ENCODE peak calls at places on chromosomes 12 and 14, in ten cellular contexts. X, R, K, L, Q, E, Z, A, O and P are unnamed samples.

GRCh38 chr12:1935242-1935641 is 16.8 kb upstream of the CACNA2D4 start:
- DNase-seq in X (no peak), R (no peak), K (no peak), L (no peak), Q (peak), E (no peak), Z (no peak), A (no peak), O (peak), P (no peak)

GRCh38 chr12:116483959-116484699 is 75.1 kb upstream of the MAP1LC3B2 start:
- DNase-seq in X (no peak), R (no peak), K (no peak), L (no peak), Q (peak), E (no peak), Z (no peak), A (no peak), O (peak), P (no peak)

GRCh38 chr12:90275088-90275487 is 566.5 kb upstream of the ATP2B1 start:
- DNase-seq in X (no peak), R (no peak), K (no peak), L (no peak), Q (no peak), E (no peak), Z (no peak), A (no peak), O (no peak), P (no peak)

GRCh38 chr14:60862283-60862682 is 118.6 kb downstream of the TRMT5 start:
- DNase-seq in X (no peak), R (no peak), K (peak), L (no peak), Q (peak), E (no peak), Z (peak), A (no peak), O (no peak), P (peak)

GRCh38 chr14:35362911-35363374 is 41.6 kb downstream of the NFKBIA start:
- DNase-seq in X (no peak), R (no peak), K (no peak), L (no peak), Q (no peak), E (peak), Z (no peak), A (no peak), O (no peak), P (no peak)

GRCh38 chr12:120394483-120395367 is 25.8 kb upstream of the MSI1 start:
- DNase-seq in X (no peak), R (no peak), K (peak), L (no peak), Q (no peak), E (peak), Z (no peak), A (no peak), O (no peak), P (no peak)

GRCh38 chr12:113196996-113197395 is 11.5 kb downstream of the RITA1 start:
- DNase-seq in X (peak), R (peak), K (peak), L (no peak), Q (peak), E (no peak), Z (peak), A (peak), O (peak), P (peak)

GRCh38 chr14:72962829-72963312 is 36.6 kb downstream of the DCAF4 start:
- DNase-seq in X (peak), R (peak), K (no peak), L (no peak), Q (no peak), E (no peak), Z (no peak), A (peak), O (no peak), P (no peak)

GRCh38 chr14:68978550-68978911 is 571 bp downstream of the ACTN1 start:
- DNase-seq in X (peak), R (no peak), K (peak), L (no peak), Q (peak), E (peak), Z (peak), A (peak), O (peak), P (peak)

GRCh38 chr12:94305293-94305957 is 154.2 kb downstream of the CEP83 start:
- DNase-seq in X (no peak), R (peak), K (no peak), L (no peak), Q (no peak), E (no peak), Z (no peak), A (peak), O (no peak), P (no peak)

GRCh38 chr12:104276192-104277131 is 27.1 kb upstream of the EID3 start:
- DNase-seq in X (no peak), R (no peak), K (no peak), L (no peak), Q (no peak), E (no peak), Z (no peak), A (no peak), O (no peak), P (no peak)

GRCh38 chr12:46959484-46959883 is 119.9 kb upstream of the PCED1B start:
- DNase-seq in X (peak), R (no peak), K (no peak), L (no peak), Q (no peak), E (no peak), Z (no peak), A (no peak), O (no peak), P (no peak)

GRCh38 chr12:662541-663292 is 528 bp downstream of the NINJ2 start:
- DNase-seq in X (no peak), R (no peak), K (no peak), L (no peak), Q (no peak), E (no peak), Z (no peak), A (no peak), O (no peak), P (no peak)

GRCh38 chr14:32702571-32702970 is 236.1 kb upstream of the NPAS3 start:
- DNase-seq in X (no peak), R (no peak), K (no peak), L (no peak), Q (peak), E (no peak), Z (peak), A (no peak), O (no peak), P (peak)

GRCh38 chr12:52004042-52004648 is 2.6 kb upstream of the TAMALIN start:
- DNase-seq in X (peak), R (peak), K (peak), L (no peak), Q (peak), E (no peak), Z (peak), A (peak), O (peak), P (no peak)

GRCh38 chr14:68932686-68933085 is 46.4 kb downstream of the ACTN1 start:
- DNase-seq in X (no peak), R (no peak), K (no peak), L (no peak), Q (no peak), E (no peak), Z (no peak), A (no peak), O (no peak), P (no peak)

GRCh38 chr14:33646692-33647260 is 304.1 kb downstream of the EGLN3 start:
- DNase-seq in X (no peak), R (no peak), K (no peak), L (no peak), Q (no peak), E (no peak), Z (no peak), A (no peak), O (no peak), P (no peak)

GRCh38 chr12:1666215-1666614 is 24.7 kb upstream of the ADIPOR2 start:
- DNase-seq in X (no peak), R (peak), K (no peak), L (no peak), Q (no peak), E (no peak), Z (no peak), A (peak), O (no peak), P (no peak)

GRCh38 chr14:105019861-105020814 is 745 bp downstream of the CDCA4 start:
- DNase-seq in X (no peak), R (no peak), K (peak), L (no peak), Q (no peak), E (peak), Z (peak), A (peak), O (no peak), P (no peak)

GRCh38 chr14:42541535-42542001 is 934.9 kb downstream of the LRFN5 start:
- DNase-seq in X (no peak), R (no peak), K (no peak), L (no peak), Q (no peak), E (no peak), Z (no peak), A (no peak), O (no peak), P (no peak)

GRCh38 chr12:44876554-44877275 is 600 bp upstream of the NELL2 start:
- DNase-seq in X (peak), R (no peak), K (no peak), L (no peak), Q (no peak), E (peak), Z (no peak), A (peak), O (peak), P (no peak)

GRCh38 chr12:96986883-96987523 is 79.9 kb downstream of the NEDD1 start:
- DNase-seq in X (peak), R (peak), K (no peak), L (no peak), Q (no peak), E (no peak), Z (no peak), A (peak), O (peak), P (no peak)

GRCh38 chr14:105074601-105075053 is 9.4 kb upstream of the GPR132 start:
- DNase-seq in X (no peak), R (no peak), K (no peak), L (no peak), Q (no peak), E (peak), Z (no peak), A (no peak), O (peak), P (no peak)

DNA sequence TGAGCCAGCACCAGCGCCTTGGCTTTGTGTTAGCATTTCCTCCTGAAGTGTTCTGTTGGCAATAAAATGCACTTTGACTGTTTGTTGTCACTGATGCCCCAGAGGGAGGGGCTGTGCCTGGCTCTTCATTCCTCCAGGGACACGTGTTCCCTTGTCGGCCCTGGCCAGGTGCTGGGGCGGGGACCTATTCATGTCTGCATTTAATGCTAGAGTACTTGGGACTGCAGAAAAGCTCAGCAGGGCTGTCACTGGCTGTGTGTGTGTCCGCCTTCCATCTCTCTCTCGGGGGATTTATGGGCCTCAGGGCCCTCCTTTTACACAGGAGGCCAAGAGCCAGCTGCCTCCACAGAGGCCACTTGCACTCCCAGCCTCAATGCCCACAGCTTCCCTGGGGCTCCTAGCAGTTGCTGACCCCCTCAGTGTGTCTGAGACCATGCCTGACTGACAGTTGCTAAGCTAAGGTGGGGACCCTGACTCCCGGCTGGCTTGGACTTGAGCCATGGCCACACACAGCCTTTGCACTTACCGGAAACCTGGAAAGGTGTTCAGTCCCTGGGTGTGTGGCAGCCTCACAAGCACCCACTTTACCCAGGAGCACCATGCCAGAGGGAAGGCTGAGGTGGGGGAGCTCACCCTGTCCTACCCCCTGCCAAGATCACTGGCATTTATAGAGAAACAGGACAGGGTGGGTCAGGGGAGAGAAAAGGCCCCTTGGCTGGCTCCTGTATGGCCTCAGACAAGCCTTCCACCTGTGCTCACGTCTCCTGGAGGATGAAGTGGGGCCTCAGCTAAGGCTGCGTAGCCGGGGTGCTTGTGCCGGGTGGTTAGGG is 27.8 kb downstream of the HIP1R start:
- DNase-seq in X (no peak), R (peak), K (peak), L (no peak), Q (peak), E (no peak), Z (peak), A (no peak), O (peak), P (no peak)
- TF ChIP-seq EP300 in X (no peak), R (no peak), K (no peak), L (no peak), Q (no peak), E (no peak), Z (no peak), A (no peak), O (no peak), P (no peak)

GRCh38 chr12:13277278-13277677 is 80.8 kb downstream of the EMP1 start:
- DNase-seq in X (no peak), R (no peak), K (no peak), L (no peak), Q (no peak), E (no peak), Z (no peak), A (no peak), O (no peak), P (no peak)

GRCh38 chr12:13282861-13283260 is 86.3 kb downstream of the EMP1 start:
- DNase-seq in X (no peak), R (no peak), K (no peak), L (no peak), Q (no peak), E (no peak), Z (no peak), A (no peak), O (no peak), P (no peak)

GRCh38 chr12:13273850-13274249 is 77.3 kb downstream of the EMP1 start:
- DNase-seq in X (no peak), R (no peak), K (no peak), L (no peak), Q (no peak), E (no peak), Z (no peak), A (no peak), O (no peak), P (no peak)

GRCh38 chr12:13275366-13275765 is 78.8 kb downstream of the EMP1 start:
- DNase-seq in X (no peak), R (no peak), K (no peak), L (no peak), Q (no peak), E (no peak), Z (no peak), A (no peak), O (no peak), P (no peak)

DNA sequence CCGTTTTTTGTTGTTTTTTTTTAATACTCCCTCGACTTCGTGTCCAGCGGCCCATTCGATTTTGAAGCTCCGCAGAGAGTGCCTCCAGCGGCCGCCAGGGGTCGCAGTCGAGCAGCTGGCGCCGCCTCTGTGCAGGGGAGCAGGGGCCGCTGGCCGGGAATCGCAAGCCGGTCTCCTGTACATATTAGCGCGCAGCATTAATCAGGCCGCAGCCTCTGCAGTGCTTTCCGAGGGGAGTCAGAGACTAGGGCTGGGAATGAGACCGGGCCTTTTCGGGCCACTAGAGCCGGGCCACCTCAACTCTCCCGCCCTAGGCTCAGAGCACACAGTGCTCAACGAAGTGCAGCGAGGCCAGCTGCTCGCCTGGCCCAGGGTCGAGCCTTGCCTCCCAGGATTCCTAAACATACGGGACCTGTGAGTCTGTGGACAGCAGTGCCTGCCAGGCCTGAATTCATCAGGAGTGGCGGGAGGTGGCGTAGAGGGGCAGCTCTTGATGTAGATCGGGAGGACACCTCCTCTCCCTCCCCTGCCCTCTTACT is 81.8 kb downstream of the EMP1 start:
- DNase-seq in X (peak), R (peak), K (peak), L (no peak), Q (peak), E (peak), Z (peak), A (peak), O (peak), P (peak)
- TF ChIP-seq EP300 in X (no peak), R (no peak), K (no peak), L (no peak), Q (no peak), E (no peak), Z (no peak), A (no peak), O (no peak), P (no peak)

GRCh38 chr12:108611884-108612415 is 14.1 kb upstream of the TMEM119 start:
- DNase-seq in X (peak), R (peak), K (no peak), L (no peak), Q (no peak), E (no peak), Z (no peak), A (peak), O (peak), P (no peak)
- TF ChIP-seq EP300 in X (no peak), R (no peak), K (no peak), L (no peak), Q (no peak), E (no peak), Z (no peak), A (no peak), O (no peak), P (no peak)

DNA sequence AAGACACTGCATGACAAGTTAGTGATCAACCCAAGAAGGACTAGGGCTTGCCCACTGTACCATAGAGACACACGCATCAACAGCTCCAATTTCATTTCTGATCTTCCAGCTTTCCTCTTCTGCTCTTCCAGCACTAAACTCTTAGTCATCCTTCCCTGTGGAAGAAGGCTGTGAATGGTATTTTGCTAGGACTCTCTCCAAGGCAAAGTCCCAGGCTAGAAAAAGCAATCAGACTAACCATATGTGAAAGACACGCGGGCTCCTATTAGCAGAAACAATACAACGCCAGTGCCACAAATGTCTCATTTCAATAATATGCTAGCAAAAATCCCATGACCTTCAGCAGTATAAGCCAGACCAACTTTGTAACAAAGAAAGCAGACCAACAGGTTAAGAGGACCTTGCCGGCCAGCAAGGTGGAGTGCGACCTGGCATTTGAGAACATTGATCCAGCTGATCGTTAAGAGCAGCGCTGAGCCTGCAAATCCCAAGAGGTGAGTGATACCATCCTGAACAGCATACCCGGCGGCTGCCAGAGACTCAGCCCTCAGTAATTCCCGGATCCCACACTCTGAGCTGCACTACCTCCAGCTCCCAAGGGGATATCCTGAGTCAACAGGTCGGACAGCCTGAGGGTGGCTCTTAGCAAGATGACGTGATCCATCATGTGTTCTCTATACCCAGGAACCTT is 132.5 kb downstream of the FOXN3 start:
- DNase-seq in X (no peak), R (no peak), K (peak), L (no peak), Q (no peak), E (no peak), Z (no peak), A (no peak), O (no peak), P (no peak)
- TF ChIP-seq EP300 in X (no peak), R (no peak), K (no peak), L (no peak), Q (no peak), E (no peak), Z (no peak), A (no peak), O (no peak), P (no peak)

GRCh38 chr14:23146423-23146910 is 27.4 kb upstream of the CEBPE start:
- DNase-seq in X (no peak), R (no peak), K (no peak), L (no peak), Q (no peak), E (no peak), Z (no peak), A (peak), O (no peak), P (no peak)

GRCh38 chr14:23143911-23144310 is 24.9 kb upstream of the CEBPE start:
- DNase-seq in X (no peak), R (no peak), K (no peak), L (no peak), Q (no peak), E (no peak), Z (no peak), A (no peak), O (no peak), P (no peak)

GRCh38 chr14:23146980-23147379 is 27.9 kb upstream of the CEBPE start:
- DNase-seq in X (no peak), R (no peak), K (no peak), L (no peak), Q (no peak), E (no peak), Z (no peak), A (no peak), O (no peak), P (no peak)

GRCh38 chr14:23147676-23148075 is 28.6 kb upstream of the CEBPE start:
- DNase-seq in X (no peak), R (no peak), K (peak), L (no peak), Q (no peak), E (no peak), Z (peak), A (peak), O (no peak), P (no peak)

GRCh38 chr14:23145794-23146422 is 26.9 kb upstream of the CEBPE start:
- DNase-seq in X (no peak), R (no peak), K (no peak), L (no peak), Q (no peak), E (no peak), Z (no peak), A (peak), O (no peak), P (peak)
- TF ChIP-seq EP300 in X (no peak), R (no peak), K (peak), L (peak), Q (no peak), E (no peak), Z (no peak), A (no peak), O (no peak), P (no peak)

GRCh38 chr14:54606178-54606577 is 39.2 kb downstream of the SAMD4A start:
- DNase-seq in X (no peak), R (no peak), K (no peak), L (no peak), Q (no peak), E (peak), Z (no peak), A (no peak), O (no peak), P (no peak)

GRCh38 chr14:54603362-54603761 is 36.4 kb downstream of the SAMD4A start:
- DNase-seq in X (no peak), R (no peak), K (no peak), L (no peak), Q (no peak), E (no peak), Z (no peak), A (no peak), O (no peak), P (no peak)

GRCh38 chr14:54609576-54609975 is 42.6 kb downstream of the SAMD4A start:
- DNase-seq in X (no peak), R (no peak), K (no peak), L (no peak), Q (no peak), E (no peak), Z (no peak), A (no peak), O (no peak), P (no peak)

GRCh38 chr14:54610051-54610977 is 43.4 kb downstream of the SAMD4A start:
- DNase-seq in X (no peak), R (no peak), K (no peak), L (no peak), Q (no peak), E (no peak), Z (no peak), A (no peak), O (no peak), P (no peak)

DNA sequence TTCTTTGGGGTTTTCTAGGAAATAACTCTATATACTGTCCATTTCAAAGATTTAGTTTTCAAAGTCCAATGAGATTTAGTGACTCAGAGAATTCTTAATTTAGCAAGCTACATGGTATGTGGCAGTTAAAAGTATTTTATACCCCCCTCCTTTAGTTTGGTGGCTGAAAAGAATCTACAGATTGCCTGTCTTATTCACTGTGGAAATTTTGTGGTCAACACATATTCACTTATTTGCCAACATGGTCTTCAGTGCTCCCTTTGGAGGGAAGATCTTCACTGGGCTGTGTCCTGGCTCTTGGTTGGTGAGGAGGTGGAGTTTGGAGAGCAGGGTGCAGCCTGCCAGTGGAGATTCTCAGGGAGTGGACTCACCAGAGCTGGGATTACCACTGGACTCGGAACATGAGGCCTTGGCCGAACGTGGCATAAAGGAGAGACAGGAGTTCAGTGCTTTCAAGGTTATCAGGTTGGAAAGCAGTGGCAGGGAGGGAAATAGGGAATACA is 39.8 kb downstream of the SAMD4A start:
- DNase-seq in X (no peak), R (no peak), K (no peak), L (no peak), Q (no peak), E (no peak), Z (no peak), A (no peak), O (no peak), P (no peak)
- TF ChIP-seq EP300 in X (no peak), R (no peak), K (no peak), L (no peak), Q (no peak), E (no peak), Z (no peak), A (no peak), O (no peak), P (no peak)